ENCODE peak calls at places on chromosome 15, in eight cellular contexts. W is fibroblast of villous mesenchyme; B is uterus; U is cardiac muscle cell; I is CD4-positive, alpha-beta T cell; D is fibroblast of the aortic adventitia; P is dorsolateral prefrontal cortex; X is MCF 10A. S is an unnamed sample.

GRCh38 chr15:86802244-86802643 is 722.6 kb downstream of the AGBL1 start:
- DNase-seq in W (no peak), B (no peak), U (no peak), I (no peak), D (no peak), P (no peak), X (no peak), S (no peak)

GRCh38 chr15:89066280-89066679 is 22.0 kb upstream of the ABHD2 start:
- DNase-seq in W (no peak), B (no peak), U (no peak), I (no peak), D (no peak), P (no peak), X (no peak), S (no peak)

GRCh38 chr15:31369716-31370115 is 43.1 kb downstream of the KLF13 start:
- DNase-seq in W (no peak), B (no peak), U (no peak), I (no peak), D (no peak), P (no peak), X (no peak), S (no peak)

GRCh38 chr15:60585743-60586708 is 107.1 kb upstream of the ICE2 start:
- DNase-seq in W (peak), B (peak), U (peak), I (peak), D (peak), P (peak), X (peak), S (peak)

GRCh38 chr15:31147943-31148621 is 46.6 kb upstream of the TRPM1 start:
- DNase-seq in W (no peak), B (no peak), U (no peak), I (no peak), D (no peak), P (no peak), X (no peak), S (no peak)

GRCh38 chr15:37166402-37166801 is 66.1 kb upstream of the MEIS2 start:
- DNase-seq in W (no peak), B (no peak), U (no peak), I (no peak), D (no peak), P (no peak), X (no peak), S (peak)

GRCh38 chr15:70355275-70355795 is 257.6 kb upstream of the TLE3 start:
- DNase-seq in W (no peak), B (no peak), U (no peak), I (no peak), D (no peak), P (no peak), X (no peak), S (peak)

GRCh38 chr15:98547741-98548166 is 100.6 kb upstream of the IGF1R start:
- DNase-seq in W (peak), B (peak), U (peak), I (no peak), D (peak), P (no peak), X (no peak), S (no peak)

GRCh38 chr15:39585394-39585841 is 4.5 kb downstream of the THBS1 start:
- DNase-seq in W (peak), B (no peak), U (peak), I (no peak), D (no peak), P (no peak), X (no peak), S (peak)

GRCh38 chr15:27097506-27097905 is 126.5 kb downstream of the GABRG3 start:
- DNase-seq in W (no peak), B (no peak), U (no peak), I (no peak), D (no peak), P (no peak), X (no peak), S (no peak)

GRCh38 chr15:77506311-77507150 is 85.8 kb downstream of the HMG20A start:
- DNase-seq in W (no peak), B (peak), U (peak), I (no peak), D (peak), P (no peak), X (peak), S (no peak)

GRCh38 chr15:57676578-57676977 is 29.9 kb upstream of the POLR2M start:
- DNase-seq in W (peak), B (no peak), U (no peak), I (no peak), D (no peak), P (no peak), X (no peak), S (no peak)

GRCh38 chr15:58503139-58504027 is 71.6 kb downstream of the LIPC start:
- DNase-seq in W (no peak), B (no peak), U (no peak), I (no peak), D (no peak), P (no peak), X (no peak), S (no peak)

GRCh38 chr15:48472756-48473155 is 141.5 kb downstream of the DUT start:
- DNase-seq in W (peak), B (no peak), U (no peak), I (no peak), D (peak), P (no peak), X (peak), S (no peak)

GRCh38 chr15:79067434-79067833 is 23.1 kb downstream of the RASGRF1 start:
- DNase-seq in W (peak), B (no peak), U (no peak), I (no peak), D (no peak), P (no peak), X (no peak), S (no peak)

GRCh38 chr15:79170256-79170664 is 79.7 kb upstream of the RASGRF1 start:
- DNase-seq in W (peak), B (no peak), U (peak), I (no peak), D (peak), P (no peak), X (peak), S (no peak)

GRCh38 chr15:42082832-42083604 is 11.3 kb downstream of the PLA2G4D start:
- DNase-seq in W (no peak), B (no peak), U (no peak), I (no peak), D (no peak), P (no peak), X (no peak), S (no peak)

GRCh38 chr15:83815506-83815905 is 161.6 kb downstream of the ADAMTSL3 start:
- DNase-seq in W (no peak), B (no peak), U (peak), I (no peak), D (no peak), P (no peak), X (no peak), S (no peak)

GRCh38 chr15:71709808-71710418 is 100.4 kb upstream of the NR2E3 start:
- DNase-seq in W (peak), B (peak), U (no peak), I (no peak), D (peak), P (no peak), X (no peak), S (no peak)

GRCh38 chr15:47185222-47185800 is 532.0 kb upstream of the SEMA6D start:
- DNase-seq in W (no peak), B (no peak), U (peak), I (no peak), D (no peak), P (no peak), X (no peak), S (no peak)

GRCh38 chr15:39174332-39174731 is 406.5 kb upstream of the THBS1 start:
- DNase-seq in W (no peak), B (no peak), U (no peak), I (no peak), D (no peak), P (no peak), X (no peak), S (peak)

GRCh38 chr15:99433026-99433756 is 132.6 kb upstream of the MEF2A start:
- DNase-seq in W (peak), B (peak), U (peak), I (no peak), D (peak), P (no peak), X (peak), S (peak)

DNA sequence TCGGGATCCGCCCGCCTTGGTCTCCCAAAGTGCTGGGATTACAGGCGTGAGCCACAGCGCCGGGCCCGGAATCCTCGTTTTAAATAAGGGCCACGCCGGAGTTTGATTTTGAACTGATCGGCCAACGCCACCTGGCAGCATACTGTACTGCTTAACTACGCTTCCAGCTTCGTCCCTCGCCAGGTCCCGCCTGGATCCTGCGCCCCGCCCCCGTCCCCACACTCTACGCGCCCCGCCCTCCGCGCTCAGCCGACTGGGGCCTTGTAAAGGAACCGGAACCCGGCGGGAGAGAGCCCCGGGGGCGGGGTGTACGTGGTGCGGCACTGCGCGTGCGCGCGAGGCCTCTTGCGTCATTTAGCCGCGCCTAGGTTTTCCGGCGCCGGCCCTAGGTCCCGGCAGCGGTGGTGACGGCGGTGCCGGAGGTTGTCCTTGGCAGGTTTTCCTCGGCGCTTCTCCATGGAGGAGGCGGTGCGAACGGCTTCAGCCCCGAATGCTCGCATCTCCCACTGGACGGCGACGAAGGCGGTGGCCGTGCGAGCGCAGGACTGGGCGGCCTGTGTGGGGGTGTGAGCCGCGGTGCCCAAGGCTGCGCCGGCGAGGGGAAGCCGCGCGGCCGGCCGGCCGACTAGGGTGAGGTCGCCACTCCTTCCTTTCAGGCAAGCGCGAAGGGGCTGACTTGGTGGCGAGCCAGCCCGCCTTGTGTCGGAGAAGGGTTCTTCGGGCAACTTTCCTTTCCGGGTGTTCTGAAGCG is at the start of gene NIPA2:
- DNase-seq in W (peak), B (peak), U (peak), I (peak), D (peak), P (peak), X (peak), S (peak)
- TF ChIP-seq CTCF in W (no peak), B (no peak), U (no peak), I (no peak), D (no peak), P (peak), X (no peak), S (no peak)

GRCh38 chr15:65660927-65661326 is 39.2 kb downstream of the SLC24A1 start:
- DNase-seq in W (peak), B (no peak), U (peak), I (no peak), D (peak), P (no peak), X (peak), S (no peak)
- TF ChIP-seq CTCF in W (no peak), B (no peak), U (no peak), I (no peak), D (no peak), P (no peak), X (no peak), S (no peak)

GRCh38 chr15:49864251-49864650 is 243.4 kb downstream of the DTWD1 start:
- DNase-seq in W (peak), B (no peak), U (no peak), I (no peak), D (no peak), P (no peak), X (peak), S (no peak)

GRCh38 chr15:49868348-49868747 is 247.5 kb downstream of the DTWD1 start:
- DNase-seq in W (no peak), B (no peak), U (no peak), I (no peak), D (no peak), P (no peak), X (no peak), S (no peak)

GRCh38 chr15:49865925-49866757 is 245.3 kb downstream of the DTWD1 start:
- DNase-seq in W (peak), B (no peak), U (no peak), I (no peak), D (no peak), P (no peak), X (peak), S (no peak)

GRCh38 chr15:49860101-49860500 is 239.3 kb downstream of the DTWD1 start:
- DNase-seq in W (peak), B (no peak), U (peak), I (no peak), D (peak), P (no peak), X (no peak), S (no peak)

GRCh38 chr15:49863431-49864205 is 242.8 kb downstream of the DTWD1 start:
- DNase-seq in W (peak), B (no peak), U (peak), I (no peak), D (peak), P (no peak), X (peak), S (no peak)
- TF ChIP-seq CTCF in W (no peak), B (no peak), U (no peak), I (no peak), D (no peak), P (no peak), X (no peak), S (no peak)

DNA sequence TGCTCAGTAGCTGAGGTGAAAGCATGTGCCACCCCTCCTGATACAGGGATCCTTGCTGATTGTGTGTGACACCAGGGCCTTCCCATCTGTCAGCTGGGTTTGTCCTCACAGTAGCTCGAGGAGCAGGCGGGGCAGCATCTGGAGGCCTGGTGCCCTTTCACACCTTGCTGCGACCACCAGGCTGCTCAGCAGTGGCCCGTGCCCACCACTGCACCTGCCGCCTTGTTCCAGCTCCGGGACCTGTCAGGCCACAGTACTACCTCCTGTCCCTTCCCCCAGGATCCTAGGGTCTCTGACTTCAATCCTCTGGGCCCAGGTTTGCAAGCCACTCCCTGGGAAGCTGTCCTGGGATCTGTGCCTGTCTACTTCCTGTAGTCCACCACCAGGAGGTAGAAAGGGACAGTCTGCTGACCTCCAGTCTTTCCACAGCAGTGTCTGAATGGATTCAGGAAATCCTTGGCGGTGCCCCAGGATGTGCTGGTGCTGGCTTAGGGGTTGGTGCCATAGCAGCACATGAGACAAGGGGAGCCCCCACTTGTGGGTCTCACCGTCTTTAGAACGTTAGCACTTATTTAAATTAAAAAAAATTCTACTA is 27.5 kb downstream of the APBA2 start:
- DNase-seq in W (no peak), B (no peak), U (peak), I (no peak), D (no peak), P (no peak), X (no peak), S (no peak)
- TF ChIP-seq CTCF in W (peak), B (no peak), U (peak), I (no peak), D (no peak), P (no peak), X (no peak), S (no peak)

GRCh38 chr15:91855241-91855640 is 1.7 kb downstream of the SLCO3A1 start:
- DNase-seq in W (no peak), B (no peak), U (no peak), I (no peak), D (no peak), P (no peak), X (no peak), S (no peak)

GRCh38 chr15:91852741-91853500 is 587 bp upstream of the SLCO3A1 start:
- DNase-seq in W (peak), B (peak), U (peak), I (peak), D (peak), P (peak), X (peak), S (peak)

GRCh38 chr15:91853501-91853967 is at the start of gene SLCO3A1:
- DNase-seq in W (peak), B (peak), U (peak), I (peak), D (peak), P (peak), X (peak), S (no peak)

GRCh38 chr15:91855684-91856553 is 2.4 kb downstream of the SLCO3A1 start:
- DNase-seq in W (no peak), B (no peak), U (no peak), I (no peak), D (no peak), P (no peak), X (peak), S (no peak)

DNA sequence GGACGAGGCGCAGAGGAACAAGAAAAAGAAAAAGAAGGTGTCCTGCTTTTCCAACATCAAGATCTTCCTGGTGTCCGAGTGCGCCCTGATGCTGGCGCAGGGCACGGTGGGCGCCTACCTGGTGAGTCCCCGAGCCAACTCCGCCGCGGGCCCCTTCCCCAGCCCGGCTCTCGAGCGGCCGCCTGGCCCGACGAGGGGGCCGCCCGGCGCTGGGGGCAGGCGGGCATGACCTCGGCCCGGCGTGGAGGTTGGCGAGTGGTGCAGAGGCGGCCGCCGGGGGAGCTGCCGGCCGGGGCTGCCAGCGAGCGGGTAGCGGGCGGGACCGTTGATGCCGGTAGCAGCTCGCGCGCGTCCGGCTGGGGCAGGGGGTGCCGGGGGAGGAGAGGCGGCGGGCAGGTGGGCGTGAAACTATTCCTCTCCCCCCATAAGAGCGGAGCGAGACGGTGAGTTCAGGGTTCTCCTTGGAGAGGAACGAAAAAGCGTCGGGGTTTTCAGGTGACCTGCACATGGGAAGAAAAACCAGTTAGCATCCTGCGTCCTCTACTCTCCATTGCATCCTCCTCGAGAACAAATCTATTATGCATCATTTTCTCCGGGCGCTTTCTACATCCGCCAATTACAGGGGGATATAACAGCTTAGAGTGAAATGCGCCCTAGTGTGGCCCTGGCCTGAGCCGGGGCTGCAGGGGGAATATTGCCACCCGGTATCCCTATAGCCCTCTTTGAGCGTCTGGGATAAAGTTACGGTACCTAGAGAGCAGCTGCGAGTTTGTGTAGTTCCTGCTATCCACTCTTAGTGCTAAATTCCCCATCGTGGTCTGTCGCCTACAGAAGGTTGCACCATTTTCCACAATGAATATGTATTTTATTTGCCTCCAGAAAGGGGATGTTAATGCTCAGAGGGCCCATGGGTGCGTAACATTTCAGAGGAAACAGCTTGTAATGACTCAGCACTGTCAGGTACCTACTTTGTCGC is 748 bp downstream of the SLCO3A1 start:
- DNase-seq in W (peak), B (peak), U (peak), I (peak), D (no peak), P (peak), X (peak), S (no peak)
- TF ChIP-seq CTCF in W (no peak), B (no peak), U (peak), I (no peak), D (peak), P (no peak), X (peak), S (no peak)

GRCh38 chr15:29926083-29926388 is 103.8 kb upstream of the TJP1 start:
- DNase-seq in W (no peak), B (no peak), U (no peak), I (no peak), D (no peak), P (no peak), X (no peak), S (no peak)
- TF ChIP-seq CTCF in W (no peak), B (no peak), U (no peak), I (no peak), D (no peak), P (no peak), X (no peak), S (no peak)

GRCh38 chr15:64747578-64747977 is 27.8 kb downstream of the RBPMS2 start:
- DNase-seq in W (no peak), B (no peak), U (no peak), I (no peak), D (no peak), P (no peak), X (no peak), S (no peak)
- TF ChIP-seq CTCF in W (no peak), B (no peak), U (no peak), I (no peak), D (no peak), P (no peak), X (no peak), S (no peak)

DNA sequence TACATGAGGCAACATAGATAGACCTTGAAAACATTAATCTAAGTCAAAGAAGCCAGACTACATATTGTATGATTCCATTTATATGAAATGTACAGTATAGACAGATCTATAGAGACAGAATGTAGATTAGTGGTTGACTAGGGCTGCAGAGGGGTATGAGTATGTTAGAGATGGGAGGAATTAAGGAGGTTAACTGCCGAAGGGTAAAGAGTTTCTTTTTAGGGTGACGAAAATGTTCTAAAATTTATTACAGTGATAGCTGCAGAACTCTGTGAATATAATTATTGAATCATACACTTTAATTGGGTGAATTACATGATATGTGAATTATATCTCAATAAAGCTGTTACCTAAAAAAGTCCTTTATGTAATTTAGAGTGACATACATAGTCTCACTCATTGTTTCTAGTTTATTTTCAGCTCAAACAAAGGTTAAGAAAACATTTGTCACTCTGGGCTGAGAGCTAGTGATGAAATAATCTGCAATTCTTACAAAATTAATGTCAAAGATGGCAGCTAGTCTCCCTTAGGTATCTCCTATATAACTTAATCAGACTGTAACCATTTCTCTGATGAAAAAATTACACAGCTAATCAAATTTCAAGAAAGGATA is 61.4 kb downstream of the DENND4A start:
- DNase-seq in W (peak), B (no peak), U (peak), I (no peak), D (peak), P (no peak), X (peak), S (no peak)
- TF ChIP-seq CTCF in W (no peak), B (no peak), U (no peak), I (no peak), D (no peak), P (no peak), X (no peak), S (no peak)

GRCh38 chr15:101269479-101270223 is 7.6 kb downstream of the SELENOS start:
- DNase-seq in W (no peak), B (no peak), U (peak), I (no peak), D (no peak), P (no peak), X (peak), S (no peak)
- TF ChIP-seq CTCF in W (peak), B (no peak), U (peak), I (no peak), D (peak), P (no peak), X (peak), S (peak)